ENCODE peak calls at places on chromosomes 4 and X, in six cellular contexts. J is GM23248, D is neuronal stem cell, A is uterus, X is fibroblast of lung, L is dorsolateral prefrontal cortex. G is an unnamed sample.

GRCh38 chrX:2136848-2137247 is 363.9 kb downstream of the DHRSX start:
- DNase-seq in J (no peak), D (no peak), A (no peak), X (no peak), L (no peak), G (no peak)

GRCh38 chr4:77043507-77044131 is 32.2 kb downstream of the CCNI start:
- DNase-seq in J (peak), D (no peak), A (peak), X (peak), L (no peak), G (no peak)

GRCh38 chrX:5646818-5647217 is 581.8 kb downstream of the NLGN4X start:
- DNase-seq in J (no peak), D (no peak), A (no peak), X (no peak), L (no peak), G (no peak)

GRCh38 chr4:36242629-36243354 is 1.5 kb downstream of the ARAP2 start:
- DNase-seq in J (no peak), D (no peak), A (no peak), X (peak), L (no peak), G (no peak)

GRCh38 chr4:173057442-173057841 is 111.2 kb upstream of the GALNT7 start:
- DNase-seq in J (peak), D (no peak), A (no peak), X (no peak), L (no peak), G (no peak)

GRCh38 chr4:95155759-95156451 is 392.9 kb downstream of the UNC5C start:
- DNase-seq in J (peak), D (peak), A (no peak), X (peak), L (no peak), G (no peak)

GRCh38 chr4:126109836-126110235 is 795.1 kb downstream of the FAT4 start:
- DNase-seq in J (no peak), D (no peak), A (no peak), X (no peak), L (no peak), G (no peak)

GRCh38 chr4:170243662-170244288 is 154.0 kb upstream of the AADAT start:
- DNase-seq in J (no peak), D (no peak), A (no peak), X (no peak), L (no peak), G (no peak)

GRCh38 chrX:153944140-153944799 is at the start of gene RENBP:
- DNase-seq in J (no peak), D (no peak), A (no peak), X (no peak), L (no peak), G (peak)

GRCh38 chrX:11376163-11376562 is 83.0 kb downstream of the AMELX start:
- DNase-seq in J (no peak), D (no peak), A (no peak), X (no peak), L (no peak), G (no peak)

GRCh38 chr4:99077177-99077576 is 11.4 kb downstream of the ADH5 start:
- DNase-seq in J (no peak), D (no peak), A (no peak), X (no peak), L (no peak), G (no peak)

GRCh38 chr4:75745192-75745591 is 20.8 kb downstream of the USO1 start:
- DNase-seq in J (peak), D (no peak), A (no peak), X (peak), L (no peak), G (no peak)

GRCh38 chr4:74374128-74374527 is 9.2 kb downstream of the EREG start:
- DNase-seq in J (no peak), D (no peak), A (no peak), X (no peak), L (no peak), G (no peak)
- H3K27ac ChIP-seq in J (peak), D (no peak), A (no peak), X (peak), L (no peak), G (no peak)

DNA sequence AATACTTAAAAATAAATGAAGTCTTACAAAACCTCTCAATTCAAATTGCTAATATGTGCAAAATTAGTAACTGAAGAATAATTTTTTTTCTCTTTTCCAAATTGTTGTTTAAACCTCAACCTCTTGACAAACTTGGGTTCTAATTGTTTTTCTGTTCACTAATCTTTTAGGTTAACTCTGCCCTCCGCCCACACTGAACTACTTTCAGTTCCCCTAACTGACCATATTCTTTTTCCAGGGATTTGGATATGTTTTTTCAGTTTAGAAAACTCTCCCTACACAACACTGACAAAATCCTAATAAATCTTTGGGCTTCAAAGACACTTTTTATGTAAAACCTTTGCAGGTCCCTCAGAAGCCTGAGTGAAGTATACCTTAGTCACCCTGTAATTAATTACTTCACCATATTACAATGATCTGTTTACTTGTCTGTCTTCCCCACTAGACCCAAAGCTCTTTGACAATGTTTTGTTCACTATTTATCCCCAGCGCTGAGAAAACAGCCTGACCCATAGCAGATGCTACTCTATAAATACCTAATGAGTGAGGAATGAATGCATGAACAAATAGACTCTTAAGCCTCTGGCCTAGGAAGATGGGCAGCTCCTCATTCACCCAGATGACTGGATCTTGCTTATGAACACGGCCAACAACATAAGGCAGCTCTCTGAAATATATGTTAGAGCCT is 134.9 kb downstream of the MAML3 start:
- DNase-seq in J (peak), D (no peak), A (no peak), X (no peak), L (no peak), G (no peak)
- H3K27ac ChIP-seq in J (no peak), D (no peak), A (peak), X (no peak), L (no peak), G (no peak)

GRCh38 chr4:81452452-81453011 is 19.2 kb downstream of the RASGEF1B start:
- DNase-seq in J (peak), D (no peak), A (no peak), X (no peak), L (no peak), G (no peak)

GRCh38 chr4:81449018-81449417 is 22.7 kb downstream of the RASGEF1B start:
- DNase-seq in J (peak), D (no peak), A (no peak), X (no peak), L (no peak), G (no peak)

GRCh38 chr4:81446634-81447033 is 25.1 kb downstream of the RASGEF1B start:
- DNase-seq in J (no peak), D (no peak), A (no peak), X (no peak), L (no peak), G (no peak)

GRCh38 chr4:81445196-81445595 is 26.5 kb downstream of the RASGEF1B start:
- DNase-seq in J (no peak), D (no peak), A (no peak), X (no peak), L (no peak), G (no peak)

DNA sequence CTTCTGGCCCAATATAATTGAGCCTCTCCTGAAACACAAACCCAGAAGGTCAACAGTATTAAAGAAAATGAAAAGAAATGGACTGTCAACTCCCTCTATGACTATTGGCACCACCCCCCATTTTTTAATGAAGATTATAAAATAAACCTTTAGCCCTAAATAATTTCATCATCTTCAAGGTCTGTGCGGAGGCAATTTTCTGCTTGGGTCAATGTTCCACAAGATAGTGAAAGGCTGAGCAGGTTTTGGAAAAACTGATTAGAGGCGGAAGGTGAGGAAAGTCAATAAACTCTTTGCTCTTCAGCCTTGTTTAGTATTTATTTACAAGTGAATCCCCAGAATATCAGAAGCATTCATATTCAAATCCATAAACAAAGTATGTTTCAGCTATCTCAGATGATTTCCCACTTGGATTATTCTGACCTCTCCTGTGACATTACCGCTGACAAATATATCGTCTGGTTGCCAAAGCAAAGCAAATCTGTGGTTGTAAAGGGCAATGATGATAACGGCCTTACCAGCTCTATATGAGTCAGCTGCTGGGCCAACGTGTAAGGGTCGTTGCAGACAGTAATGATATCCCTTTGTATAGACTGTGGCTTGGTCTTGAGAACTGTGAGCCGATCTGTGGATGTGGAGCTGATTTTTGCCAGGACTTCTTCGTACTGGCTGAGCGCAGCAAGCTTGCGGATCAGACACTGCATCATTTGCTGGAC is 24.0 kb downstream of the RASGEF1B start:
- DNase-seq in J (no peak), D (no peak), A (no peak), X (no peak), L (no peak), G (no peak)
- H3K27ac ChIP-seq in J (no peak), D (no peak), A (no peak), X (no peak), L (no peak), G (no peak)

GRCh38 chr4:66017671-66018070 is 347.4 kb upstream of the EPHA5 start:
- DNase-seq in J (no peak), D (no peak), A (no peak), X (no peak), L (no peak), G (no peak)

GRCh38 chr4:66016240-66016639 is 346.0 kb upstream of the EPHA5 start:
- DNase-seq in J (no peak), D (no peak), A (no peak), X (no peak), L (no peak), G (no peak)

DNA sequence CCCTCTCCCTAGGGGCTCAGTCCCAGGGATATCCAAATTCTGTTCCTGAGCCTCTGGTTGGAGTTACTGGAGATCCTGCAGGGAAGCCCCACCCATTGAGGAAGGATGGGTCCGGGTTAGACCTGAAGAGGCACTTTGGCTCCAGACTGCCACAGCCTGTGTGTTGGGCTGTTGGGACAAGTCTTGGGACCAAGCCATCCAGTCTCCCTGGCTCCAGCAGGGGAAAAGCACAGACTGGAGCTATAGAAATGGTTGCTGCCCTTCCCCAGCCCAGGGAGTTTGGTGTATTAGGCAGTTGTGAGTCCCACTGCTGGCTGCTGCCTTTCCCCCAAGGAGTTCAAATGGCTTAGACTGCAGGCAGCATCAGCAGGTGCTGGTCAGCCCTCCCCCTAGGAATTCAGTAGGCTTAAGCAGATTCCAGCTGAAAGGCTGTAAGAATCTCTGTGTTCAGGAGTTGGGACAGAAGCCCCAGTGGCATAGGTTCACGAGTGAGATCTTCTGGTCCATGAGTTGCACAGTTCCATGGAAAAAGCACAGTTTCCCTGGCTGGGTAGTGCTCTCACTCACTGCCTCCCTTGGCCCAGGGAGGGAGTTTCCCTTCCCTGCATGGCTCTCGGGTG is 344.0 kb upstream of the EPHA5 start:
- DNase-seq in J (no peak), D (peak), A (no peak), X (no peak), L (no peak), G (no peak)
- H3K27ac ChIP-seq in J (no peak), D (peak), A (no peak), X (no peak), L (no peak), G (no peak)